ENCODE peak calls at places on chromosomes 2 and 18, in eight cellular contexts. Q is dermis microvascular lymphatic vessel endothelial cell, Z is fibroblast of pulmonary artery, M is fibroblast of the conjunctiva, I is sigmoid colon, B is EH, T is neural crest cell, H is head of caudate nucleus. J is an unnamed sample.

GRCh38 chr2:39875182-39875913 is 96.3 kb upstream of the THUMPD2 start:
- DNase-seq in Q (no peak), Z (peak), M (peak), I (peak), B (peak), T (no peak), H (no peak), J (no peak)

GRCh38 chr2:238655974-238656722 is 191.7 kb upstream of the TWIST2 start:
- DNase-seq in Q (no peak), Z (no peak), M (no peak), I (no peak), B (no peak), T (no peak), H (no peak), J (no peak)

GRCh38 chr18:74316257-74317180 is 880 bp downstream of the C18orf63 start:
- DNase-seq in Q (peak), Z (peak), M (peak), I (no peak), B (peak), T (no peak), H (no peak), J (peak)

GRCh38 chr2:15899327-15899612 is 41.1 kb upstream of the MYCN start:
- DNase-seq in Q (no peak), Z (no peak), M (no peak), I (no peak), B (no peak), T (no peak), H (no peak), J (no peak)

GRCh38 chr2:112481528-112482228 is at the start of gene TTL:
- DNase-seq in Q (peak), Z (peak), M (no peak), I (peak), B (peak), T (peak), H (peak), J (peak)

GRCh38 chr2:1518891-1519530 is 105.7 kb downstream of the TPO start:
- DNase-seq in Q (no peak), Z (no peak), M (no peak), I (peak), B (peak), T (no peak), H (no peak), J (peak)

GRCh38 chr2:155310589-155310988 is 612.1 kb downstream of the KCNJ3 start:
- DNase-seq in Q (peak), Z (peak), M (peak), I (no peak), B (no peak), T (no peak), H (no peak), J (peak)

GRCh38 chr2:196278491-196278911 is 107.1 kb upstream of the STK17B start:
- DNase-seq in Q (peak), Z (peak), M (no peak), I (no peak), B (peak), T (no peak), H (no peak), J (no peak)

GRCh38 chr18:13984080-13984479 is 68.7 kb upstream of the MC2R start:
- DNase-seq in Q (no peak), Z (no peak), M (no peak), I (no peak), B (no peak), T (no peak), H (no peak), J (no peak)

GRCh38 chr2:99480390-99480789 is 9.4 kb downstream of the REV1 start:
- DNase-seq in Q (peak), Z (peak), M (no peak), I (no peak), B (no peak), T (no peak), H (no peak), J (peak)

GRCh38 chr2:73939419-73939818 is 12.7 kb downstream of the DGUOK start:
- DNase-seq in Q (no peak), Z (peak), M (peak), I (no peak), B (peak), T (no peak), H (peak), J (no peak)

J was measured in SW480.